ENCODE peak calls at places on chromosomes 1 and 21, in four cellular contexts. T is endothelial cell of umbilical vein; P is astrocyte of the cerebellum; R is stimulated activated CD8-positive, alpha-beta memory T cell treated with anti-CD3 and anti-CD28 coated beads, Interleukin-2, amount 100 ng/mL, for 1 hour. B is an unnamed sample.

GRCh38 chr21:33976082-33976979 is 60.7 kb upstream of the ATP5PO start:
- DNase-seq in R (no peak), P (peak; percentile 93), T (no peak), B (peak; percentile 29)

GRCh38 chr1:177385760-177386698 is 215.3 kb downstream of the BRINP2 start:
- DNase-seq in P (no peak), R (no peak), T (no peak), B (no peak)

GRCh38 chr1:233010164-233010563 is 59.8 kb downstream of the NTPCR start:
- DNase-seq in P (no peak), R (no peak), T (no peak), B (no peak)

GRCh38 chr1:248828845-248829244 is 3.1 kb upstream of the SH3BP5L start:
- DNase-seq in P (no peak), R (no peak), T (peak; percentile 81), B (no peak)

GRCh38 chr1:6445062-6445763 is 20.6 kb downstream of the ESPN start:
- DNase-seq in T (peak; percentile 35), P (no peak), R (no peak), B (no peak)

GRCh38 chr1:162003061-162003824 is 20.4 kb downstream of the OLFML2B start:
- DNase-seq in R (no peak), P (peak; percentile 99), T (no peak), B (peak; percentile 77)

GRCh38 chr1:147665521-147665920 is 4.8 kb downstream of the ACP6 start:
- DNase-seq in R (no peak), P (no peak), T (no peak), B (no peak)

GRCh38 chr1:19418503-19418971 is 66.8 kb downstream of the CAPZB start:
- DNase-seq in T (no peak), P (no peak), R (no peak), B (no peak)

GRCh38 chr1:11316701-11317100 is 43.7 kb downstream of the UBIAD1 start:
- DNase-seq in T (no peak), P (no peak), R (no peak), B (peak; percentile 22)

GRCh38 chr1:8364528-8365442 is 46.9 kb downstream of the SLC45A1 start:
- DNase-seq in T (no peak), P (no peak), R (no peak), B (no peak)

GRCh38 chr1:93874025-93874651 is 4.9 kb downstream of the DNTTIP2 start:
- DNase-seq in T (peak; percentile 21), P (peak; percentile 38), R (no peak), B (no peak)

GRCh38 chr1:25690396-25690956 is 73.9 kb downstream of the MAN1C1 start:
- DNase-seq in P (no peak), T (no peak), R (no peak), B (no peak)